ENCODE peak calls at places on chromosomes 4 and X, in eight cellular contexts. One of them, this sample, is unnamed.

GRCh38 chrX:154457491-154458115 is 478 bp upstream of the PLXNA3 start:
- DNase-seq in activated CD8-positive, alpha-beta T cell treated with anti-CD3 and anti-CD28 coated beads, Interleukin-2, amount 10 ng/mL, durations not matched to agents 7 days and 5 days: peak
- DNase-seq in HEK293T: peak
- DNase-seq in germinal center: peak
- DNase-seq in amniotic stem cell: no peak
- DNase-seq in T-helper 17 cell: peak
- DNase-seq in activated CD4-positive, alpha-beta T cell treated with anti-CD3 and anti-CD28 coated beads, Interleukin-2, amount 50 U/mL, for 1 hour: peak
- DNase-seq in kidney epithelial cell: no peak
- DNase-seq in this sample: peak

GRCh38 chr4:157165935-157166334 is 54.6 kb upstream of the GRIA2 start:
- DNase-seq in HEK293T: no peak
- DNase-seq in kidney epithelial cell: no peak
- DNase-seq in T-helper 17 cell: no peak
- DNase-seq in activated CD8-positive, alpha-beta T cell treated with anti-CD3 and anti-CD28 coated beads, Interleukin-2, amount 10 ng/mL, durations not matched to agents 7 days and 5 days: no peak
- DNase-seq in amniotic stem cell: no peak
- DNase-seq in activated CD4-positive, alpha-beta T cell treated with anti-CD3 and anti-CD28 coated beads, Interleukin-2, amount 50 U/mL, for 1 hour: no peak
- DNase-seq in germinal center: no peak
- DNase-seq in this sample: no peak

GRCh38 chr4:76616526-76616925 is 181.5 kb downstream of the SHROOM3 start:
- DNase-seq in activated CD8-positive, alpha-beta T cell treated with anti-CD3 and anti-CD28 coated beads, Interleukin-2, amount 10 ng/mL, durations not matched to agents 7 days and 5 days: no peak
- DNase-seq in amniotic stem cell: no peak
- DNase-seq in kidney epithelial cell: no peak
- DNase-seq in HEK293T: no peak
- DNase-seq in T-helper 17 cell: no peak
- DNase-seq in activated CD4-positive, alpha-beta T cell treated with anti-CD3 and anti-CD28 coated beads, Interleukin-2, amount 50 U/mL, for 1 hour: no peak
- DNase-seq in germinal center: no peak
- DNase-seq in this sample: no peak

GRCh38 chr4:174520655-174521054 is 1.6 kb downstream of the HPGD start:
- DNase-seq in amniotic stem cell: no peak
- DNase-seq in germinal center: no peak
- DNase-seq in activated CD8-positive, alpha-beta T cell treated with anti-CD3 and anti-CD28 coated beads, Interleukin-2, amount 10 ng/mL, durations not matched to agents 7 days and 5 days: no peak
- DNase-seq in kidney epithelial cell: no peak
- DNase-seq in T-helper 17 cell: no peak
- DNase-seq in HEK293T: no peak
- DNase-seq in activated CD4-positive, alpha-beta T cell treated with anti-CD3 and anti-CD28 coated beads, Interleukin-2, amount 50 U/mL, for 1 hour: no peak
- DNase-seq in this sample: no peak

GRCh38 chrX:106802388-106803275 is at the start of gene TBC1D8B:
- DNase-seq in kidney epithelial cell: peak
- DNase-seq in activated CD8-positive, alpha-beta T cell treated with anti-CD3 and anti-CD28 coated beads, Interleukin-2, amount 10 ng/mL, durations not matched to agents 7 days and 5 days: no peak
- DNase-seq in germinal center: peak
- DNase-seq in HEK293T: peak
- DNase-seq in activated CD4-positive, alpha-beta T cell treated with anti-CD3 and anti-CD28 coated beads, Interleukin-2, amount 50 U/mL, for 1 hour: peak
- DNase-seq in amniotic stem cell: peak
- DNase-seq in T-helper 17 cell: no peak
- DNase-seq in this sample: peak

GRCh38 chrX:150238656-150239382 is 124.3 kb upstream of the MAMLD1 start:
- DNase-seq in HEK293T: no peak
- DNase-seq in activated CD4-positive, alpha-beta T cell treated with anti-CD3 and anti-CD28 coated beads, Interleukin-2, amount 50 U/mL, for 1 hour: no peak
- DNase-seq in amniotic stem cell: no peak
- DNase-seq in T-helper 17 cell: no peak
- DNase-seq in germinal center: no peak
- DNase-seq in kidney epithelial cell: no peak
- DNase-seq in activated CD8-positive, alpha-beta T cell treated with anti-CD3 and anti-CD28 coated beads, Interleukin-2, amount 10 ng/mL, durations not matched to agents 7 days and 5 days: no peak
- DNase-seq in this sample: no peak

GRCh38 chr4:108168672-108169562 is at the start of gene LEF1:
- DNase-seq in activated CD4-positive, alpha-beta T cell treated with anti-CD3 and anti-CD28 coated beads, Interleukin-2, amount 50 U/mL, for 1 hour: peak
- DNase-seq in kidney epithelial cell: no peak
- DNase-seq in amniotic stem cell: no peak
- DNase-seq in activated CD8-positive, alpha-beta T cell treated with anti-CD3 and anti-CD28 coated beads, Interleukin-2, amount 10 ng/mL, durations not matched to agents 7 days and 5 days: peak
- DNase-seq in germinal center: peak
- DNase-seq in HEK293T: peak
- DNase-seq in T-helper 17 cell: peak
- DNase-seq in this sample: peak

GRCh38 chr4:25921922-25922321 is 7.9 kb downstream of the SMIM20 start:
- DNase-seq in germinal center: no peak
- DNase-seq in activated CD4-positive, alpha-beta T cell treated with anti-CD3 and anti-CD28 coated beads, Interleukin-2, amount 50 U/mL, for 1 hour: no peak
- DNase-seq in T-helper 17 cell: no peak
- DNase-seq in amniotic stem cell: no peak
- DNase-seq in kidney epithelial cell: no peak
- DNase-seq in HEK293T: no peak
- DNase-seq in activated CD8-positive, alpha-beta T cell treated with anti-CD3 and anti-CD28 coated beads, Interleukin-2, amount 10 ng/mL, durations not matched to agents 7 days and 5 days: no peak
- DNase-seq in this sample: no peak

GRCh38 chrX:72304877-72305276 is 837 bp downstream of the CITED1 start:
- DNase-seq in amniotic stem cell: no peak
- DNase-seq in germinal center: no peak
- DNase-seq in T-helper 17 cell: no peak
- DNase-seq in activated CD8-positive, alpha-beta T cell treated with anti-CD3 and anti-CD28 coated beads, Interleukin-2, amount 10 ng/mL, durations not matched to agents 7 days and 5 days: no peak
- DNase-seq in kidney epithelial cell: no peak
- DNase-seq in HEK293T: no peak
- DNase-seq in activated CD4-positive, alpha-beta T cell treated with anti-CD3 and anti-CD28 coated beads, Interleukin-2, amount 50 U/mL, for 1 hour: no peak
- DNase-seq in this sample: no peak

GRCh38 chr4:184536881-184537248 is 62.5 kb upstream of the IRF2 start:
- DNase-seq in HEK293T: no peak
- DNase-seq in amniotic stem cell: no peak
- DNase-seq in T-helper 17 cell: no peak
- DNase-seq in activated CD4-positive, alpha-beta T cell treated with anti-CD3 and anti-CD28 coated beads, Interleukin-2, amount 50 U/mL, for 1 hour: no peak
- DNase-seq in germinal center: no peak
- DNase-seq in activated CD8-positive, alpha-beta T cell treated with anti-CD3 and anti-CD28 coated beads, Interleukin-2, amount 10 ng/mL, durations not matched to agents 7 days and 5 days: no peak
- DNase-seq in kidney epithelial cell: no peak
- DNase-seq in this sample: peak

GRCh38 chr4:184756399-184756798 is 22.5 kb upstream of the CENPU start:
- DNase-seq in germinal center: no peak
- DNase-seq in activated CD8-positive, alpha-beta T cell treated with anti-CD3 and anti-CD28 coated beads, Interleukin-2, amount 10 ng/mL, durations not matched to agents 7 days and 5 days: no peak
- DNase-seq in activated CD4-positive, alpha-beta T cell treated with anti-CD3 and anti-CD28 coated beads, Interleukin-2, amount 50 U/mL, for 1 hour: no peak
- DNase-seq in kidney epithelial cell: no peak
- DNase-seq in amniotic stem cell: no peak
- DNase-seq in HEK293T: no peak
- DNase-seq in T-helper 17 cell: no peak
- DNase-seq in this sample: no peak

GRCh38 chrX:132165005-132165404 is 37.2 kb upstream of the FRMD7 start:
- DNase-seq in amniotic stem cell: no peak
- DNase-seq in HEK293T: no peak
- DNase-seq in activated CD4-positive, alpha-beta T cell treated with anti-CD3 and anti-CD28 coated beads, Interleukin-2, amount 50 U/mL, for 1 hour: no peak
- DNase-seq in germinal center: no peak
- DNase-seq in T-helper 17 cell: no peak
- DNase-seq in kidney epithelial cell: no peak
- DNase-seq in activated CD8-positive, alpha-beta T cell treated with anti-CD3 and anti-CD28 coated beads, Interleukin-2, amount 10 ng/mL, durations not matched to agents 7 days and 5 days: no peak
- DNase-seq in this sample: no peak

This sample was measured in RKO.